ENCODE peak calls at places on chromosome 6, in eight cellular contexts. U, G, L, Y, R, B, N and X are unnamed samples.

GRCh38 chr6:133040025-133040838 is 200.9 kb upstream of the EYA4 start:
- DNase-seq in R (no peak), N (no peak), L (no peak), U (peak; percentile 75), Y (no peak), G (peak; percentile 4), B (no peak), X (no peak)

GRCh38 chr6:29847871-29848630 is 20.4 kb downstream of the HLA-G start:
- DNase-seq in G (peak; percentile 12), B (peak; percentile 83), R (peak; percentile 61), L (peak; percentile 73), Y (peak; percentile 88), U (peak; percentile 78), N (no peak), X (peak; percentile 80)

GRCh38 chr6:30329331-30329730 is 2.6 kb downstream of the TRIM39 start:
- DNase-seq in Y (peak; percentile 30), U (no peak), G (no peak), L (peak; percentile 70), R (peak; percentile 99), N (no peak), B (no peak), X (no peak)

GRCh38 chr6:5287205-5287965 is 26.1 kb downstream of the FARS2 start:
- DNase-seq in G (peak; percentile 4), N (no peak), Y (no peak), R (no peak), L (no peak), U (no peak), B (no peak), X (no peak)

GRCh38 chr6:146985111-146985510 is 219.1 kb upstream of the STXBP5 start:
- DNase-seq in B (no peak), U (no peak), G (no peak), L (no peak), Y (no peak), R (no peak), N (no peak), X (no peak)

GRCh38 chr6:21115111-21115510 is 478.4 kb upstream of the SOX4 start:
- DNase-seq in U (peak; percentile 30), Y (no peak), G (no peak), B (no peak), R (no peak), L (no peak), N (no peak), X (no peak)

GRCh38 chr6:129317931-129318820 is 391.8 kb downstream of the ARHGAP18 start:
- DNase-seq in U (no peak), B (no peak), N (no peak), L (no peak), R (no peak), G (peak; percentile 92), Y (no peak), X (no peak)

GRCh38 chr6:16511048-16511660 is 250.1 kb downstream of the ATXN1 start:
- DNase-seq in U (no peak), G (peak; percentile 19), L (no peak), N (no peak), R (no peak), B (no peak), Y (no peak), X (no peak)

GRCh38 chr6:143397229-143398222 is 53.0 kb downstream of the ADAT2 start:
- DNase-seq in N (no peak), B (peak; percentile 46), L (peak; percentile 75), R (no peak), Y (peak; percentile 73), U (no peak), G (peak; percentile 23), X (peak; percentile 10)

GRCh38 chr6:18489335-18489734 is 102.2 kb downstream of the RNF144B start:
- DNase-seq in G (no peak), R (no peak), N (no peak), U (no peak), B (no peak), Y (no peak), L (no peak), X (no peak)

GRCh38 chr6:1424306-1424927 is 35.0 kb downstream of the FOXF2 start:
- DNase-seq in Y (peak; percentile 63), U (peak; percentile 29), L (no peak), B (peak; percentile 39), R (peak; percentile 47), N (no peak), G (peak; percentile 56), X (no peak)

GRCh38 chr6:154558513-154558912 is 48.0 kb upstream of the CNKSR3 start:
- DNase-seq in B (no peak), R (no peak), Y (no peak), U (no peak), L (no peak), G (no peak), N (no peak), X (no peak)

GRCh38 chr6:79544939-79545450 is 7.8 kb upstream of the LCA5 start:
- DNase-seq in B (peak; percentile 45), N (no peak), R (no peak), L (peak; percentile 67), Y (peak; percentile 31), U (peak; percentile 68), G (peak; percentile 94), X (peak; percentile 24)

GRCh38 chr6:162512744-162513143 is 214.8 kb downstream of the PRKN start:
- DNase-seq in G (no peak), Y (no peak), R (no peak), U (no peak), B (no peak), N (no peak), L (no peak), X (no peak)

GRCh38 chr6:169801396-169802160 is 50.2 kb downstream of the ERMARD start:
- DNase-seq in R (no peak), B (peak; percentile 37), L (no peak), G (no peak), Y (no peak), U (no peak), N (no peak), X (no peak)

GRCh38 chr6:43869091-43869710 is 99.2 kb downstream of the VEGFA start:
- DNase-seq in Y (no peak), G (no peak), R (no peak), N (no peak), L (no peak), U (no peak), B (no peak), X (no peak)

GRCh38 chr6:150613269-150613668 is 13.6 kb downstream of the PLEKHG1 start:
- DNase-seq in Y (no peak), G (no peak), R (no peak), B (no peak), N (no peak), L (no peak), U (no peak), X (no peak)

GRCh38 chr6:68196645-68197044 is 438.4 kb upstream of the ADGRB3 start:
- DNase-seq in B (no peak), L (no peak), G (no peak), N (no peak), R (peak; percentile 15), Y (no peak), U (peak; percentile 24), X (no peak)

DNA sequence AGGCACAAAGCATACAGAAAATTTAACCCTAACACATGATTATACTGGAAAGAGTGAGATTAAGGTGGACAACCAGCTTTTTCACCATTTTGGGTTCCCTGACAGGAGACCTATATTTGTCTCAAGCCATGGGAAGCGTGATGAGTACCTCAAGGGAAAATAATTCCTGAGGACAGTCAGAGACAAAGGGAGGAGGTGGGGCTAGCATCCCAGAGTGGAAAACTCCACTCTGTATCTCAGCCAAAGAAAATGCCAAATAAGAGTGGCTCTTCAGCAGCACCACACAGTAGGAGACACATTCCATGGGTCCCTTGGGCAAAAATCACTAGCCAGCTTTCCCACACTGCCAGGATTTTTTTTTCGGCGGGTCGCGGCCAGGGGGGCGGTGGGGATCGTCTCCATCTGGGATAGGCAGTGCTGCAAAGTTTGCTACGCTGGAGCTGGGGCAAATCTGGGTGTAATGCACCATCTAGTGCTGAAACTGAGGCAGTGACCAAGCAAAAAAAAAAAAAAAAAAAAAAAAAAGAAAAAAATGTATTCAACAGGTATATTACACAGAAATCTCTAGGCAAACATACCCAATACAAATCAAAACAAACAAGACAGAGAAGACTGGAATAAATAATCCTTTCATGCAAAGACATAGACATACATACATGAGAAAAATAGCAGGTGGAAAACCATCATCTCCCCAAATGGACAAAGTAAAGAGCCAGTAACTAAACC is 77.3 kb upstream of the SLC35F1 start:
- DNase-seq in R (no peak), B (peak; percentile 54), L (no peak), G (no peak), U (peak; percentile 49), Y (no peak), N (no peak), X (peak; percentile 51)
- TF ChIP-seq CTCF in R (no peak), B (peak; percentile 40), L (no peak), G (no peak), U (peak; percentile 57), Y (peak; percentile 7), N (no peak), X (peak; percentile 68)

GRCh38 chr6:11595903-11596302 is 58.4 kb downstream of the TMEM170B start:
- DNase-seq in Y (no peak), G (no peak), U (no peak), N (no peak), B (no peak), L (no peak), R (no peak), X (no peak)
- TF ChIP-seq CTCF in Y (no peak), G (no peak), U (peak; percentile 43), N (no peak), B (peak; percentile 55), L (no peak), R (peak; percentile 8), X (peak; percentile 13)

DNA sequence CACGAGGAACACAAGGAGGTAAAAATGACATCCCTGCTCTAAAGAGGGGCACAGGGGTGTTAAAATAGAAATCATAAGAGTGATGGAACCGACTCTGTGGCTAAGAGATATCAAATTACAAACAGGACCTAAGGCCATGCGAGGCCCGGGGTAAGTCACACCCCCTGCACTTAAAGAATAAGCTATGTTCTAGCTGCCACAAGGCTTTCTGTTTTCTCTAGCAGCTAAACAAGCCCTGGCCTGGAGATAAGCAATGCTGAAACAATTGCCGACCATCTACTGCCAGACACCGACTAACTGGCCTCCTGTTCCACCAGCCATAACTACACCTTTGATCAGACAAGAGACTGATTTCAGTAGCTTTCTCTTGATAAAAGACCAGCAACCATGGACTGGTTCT is 32.4 kb downstream of the MDGA1 start:
- DNase-seq in G (no peak), N (no peak), B (no peak), U (peak; percentile 61), Y (peak; percentile 30), R (no peak), L (no peak), X (no peak)
- TF ChIP-seq CTCF in G (no peak), N (no peak), B (no peak), U (no peak), Y (no peak), R (no peak), L (no peak), X (no peak)

DNA sequence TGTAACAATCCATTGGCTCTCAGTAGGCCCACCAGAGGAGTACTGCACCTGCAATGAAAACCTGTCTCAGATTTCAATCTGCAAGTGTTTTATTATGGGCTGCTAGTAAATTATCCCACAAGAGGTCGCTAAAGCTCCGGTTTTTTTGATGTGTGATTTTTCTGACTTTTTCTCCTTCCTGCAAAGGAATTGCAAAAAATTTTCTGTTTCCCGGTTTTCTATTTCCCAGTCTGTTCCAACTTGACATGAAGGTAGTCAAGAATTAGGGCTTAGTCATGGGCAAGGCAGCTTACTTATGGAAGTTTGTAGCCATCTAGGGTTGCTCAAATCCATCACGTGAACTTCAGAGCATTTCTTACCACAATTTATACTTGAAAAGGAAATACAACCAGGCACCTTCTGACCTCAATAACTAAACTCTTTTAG is 38.5 kb upstream of the AHI1 start:
- DNase-seq in Y (no peak), G (peak; percentile 77), B (no peak), U (no peak), R (no peak), L (no peak), N (no peak), X (no peak)
- TF ChIP-seq CTCF in Y (peak; percentile 68), G (peak; percentile 60), B (peak; percentile 53), U (peak; percentile 76), R (peak; percentile 53), L (peak; percentile 71), N (peak; percentile 68), X (peak; percentile 74)